ENCODE peak calls at places on chromosomes 11 and 22, in six cellular contexts. Z is CD8-positive, alpha-beta T cell; F is thoracic aorta; A is lower leg skin; Y is spleen; C is fibroblast of mammary gland. M is an unnamed sample.

GRCh38 chr22:20792966-20793332 is 19.0 kb downstream of the SERPIND1 start:
- DNase-seq in Z (no peak), Y (no peak), C (no peak), A (no peak), F (no peak), M (no peak)

GRCh38 chr11:58006940-58007339 is 16.7 kb upstream of the OR9Q1 start:
- DNase-seq in Y (no peak), A (no peak), C (peak; percentile 63), F (no peak), Z (no peak), M (peak; percentile 26)

GRCh38 chr11:69022268-69022667 is 9.2 kb upstream of the MRGPRF start:
- DNase-seq in Z (no peak), A (no peak), Y (no peak), C (peak; percentile 50), F (no peak), M (no peak)

GRCh38 chr11:35106595-35106994 is 32.4 kb upstream of the CD44 start:
- DNase-seq in A (no peak), Z (no peak), Y (no peak), F (no peak), C (no peak), M (no peak)

GRCh38 chr11:116913000-116913399 is 75.6 kb upstream of the APOA1 start:
- DNase-seq in C (peak; percentile 90), A (no peak), F (no peak), Z (no peak), Y (no peak), M (peak; percentile 49)

GRCh38 chr11:67584205-67584880 is 731 bp downstream of the GSTP1 start:
- DNase-seq in A (peak; percentile 83), Y (peak; percentile 91), C (peak; percentile 55), F (no peak), Z (peak; percentile 30), M (no peak)

GRCh38 chr22:39994566-39995345 is at the start of gene FAM83F:
- DNase-seq in Y (peak; percentile 77), C (no peak), F (no peak), A (no peak), Z (peak; percentile 25), M (no peak)

GRCh38 chr11:36463781-36464180 is 46.3 kb downstream of the TRAF6 start:
- DNase-seq in Z (no peak), A (no peak), C (no peak), F (no peak), Y (no peak), M (no peak)

GRCh38 chr22:39299829-39300178 is 19.6 kb downstream of the RPL3 start:
- DNase-seq in A (no peak), F (no peak), Y (no peak), C (no peak), Z (no peak), M (no peak)

GRCh38 chr11:106087815-106088435 is 10.5 kb downstream of the AASDHPPT start:
- DNase-seq in Z (peak; percentile 46), Y (no peak), A (peak; percentile 16), F (no peak), C (peak; percentile 70), M (no peak)

GRCh38 chr11:28835790-28836189 is 727.6 kb downstream of the METTL15 start:
- DNase-seq in Y (no peak), A (no peak), F (no peak), C (peak; percentile 49), Z (no peak), M (no peak)

GRCh38 chr22:49095366-49095765 is 732.3 kb downstream of the BRD1 start:
- DNase-seq in Z (no peak), A (no peak), F (no peak), C (no peak), Y (peak; percentile 60), M (no peak)

DNA sequence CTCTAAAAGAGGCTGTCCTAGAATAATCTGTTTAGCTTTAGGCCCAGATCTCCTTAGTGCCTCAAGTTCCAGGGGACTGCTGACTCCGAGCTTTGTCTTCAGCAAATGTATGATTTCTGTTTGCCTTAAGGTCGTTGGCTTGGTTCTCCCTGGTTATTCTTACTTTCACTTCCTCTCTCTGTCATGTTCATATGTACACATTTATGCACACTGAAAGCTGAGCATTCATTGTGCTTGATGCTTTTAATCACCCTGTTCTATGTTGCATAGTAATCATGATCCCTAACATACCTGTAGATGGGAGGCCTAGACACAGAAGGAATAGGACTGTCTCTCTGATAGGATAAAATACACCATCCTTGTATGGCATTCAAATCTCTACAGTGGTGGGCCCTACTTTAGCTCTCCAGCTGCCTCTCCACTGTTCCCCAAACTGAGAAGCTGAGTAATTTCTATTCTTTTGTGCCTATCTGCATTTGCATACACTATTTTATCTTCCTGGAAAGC is 7.2 kb downstream of the PPFIBP2 start:
- DNase-seq in Z (no peak), C (no peak), F (no peak), Y (no peak), A (no peak), M (no peak)
- H3K4me3 ChIP-seq in Z (no peak overlapping the region), C (no peak overlapping the region), F (no peak overlapping the region), Y (no peak overlapping the region), A (no peak overlapping the region), M (no peak overlapping the region)

DNA sequence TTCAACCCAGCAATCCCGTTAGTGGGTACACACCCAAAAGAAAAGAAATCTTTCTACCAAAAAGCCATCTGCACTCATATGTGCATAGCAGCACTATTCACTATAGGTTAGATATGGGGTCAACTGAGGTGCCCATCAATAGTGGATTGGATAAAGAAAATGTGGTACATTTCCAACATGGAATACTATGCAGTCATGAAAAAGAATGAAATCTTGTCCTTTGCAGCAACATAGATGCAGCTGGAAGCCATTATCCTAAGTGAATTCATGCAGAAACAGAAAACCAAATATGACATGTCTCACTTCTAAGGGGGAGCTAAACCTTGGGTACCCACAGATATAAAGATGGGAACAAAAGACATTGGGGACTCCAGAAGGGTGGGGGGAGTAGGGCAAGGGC is 1.9 kb upstream of the ARHGAP8 start:
- DNase-seq in F (no peak), Y (no peak), C (no peak), A (no peak), Z (no peak), M (no peak)
- H3K4me3 ChIP-seq in F (no peak overlapping the region), Y (no peak overlapping the region), C (no peak overlapping the region), A (no peak overlapping the region), Z (no peak overlapping the region), M (no peak overlapping the region)

GRCh38 chr11:75166791-75167190 is 15.9 kb downstream of the SLCO2B1 start:
- DNase-seq in A (no peak), Y (no peak), C (no peak), F (no peak), Z (no peak), M (no peak)

GRCh38 chr11:75167617-75168016 is 16.7 kb downstream of the SLCO2B1 start:
- DNase-seq in Z (no peak), A (no peak), F (no peak), Y (no peak), C (no peak), M (no peak)

GRCh38 chr11:75170463-75171201 is 19.7 kb downstream of the SLCO2B1 start:
- DNase-seq in A (no peak), F (no peak), Z (no peak), Y (no peak), C (no peak), M (no peak)

GRCh38 chr11:75165721-75166120 is 14.8 kb downstream of the SLCO2B1 start:
- DNase-seq in A (no peak), C (no peak), F (no peak), Y (no peak), Z (no peak), M (no peak)

GRCh38 chr11:75169101-75169885 is 18.4 kb downstream of the SLCO2B1 start:
- DNase-seq in F (no peak), Y (no peak), Z (no peak), C (no peak), A (no peak), M (no peak)
- H3K4me3 ChIP-seq in F (no peak overlapping the region), Y (no peak overlapping the region), Z (no peak overlapping the region), C (no peak overlapping the region), A (no peak overlapping the region), M (no peak overlapping the region)

GRCh38 chr11:128716231-128716630 is 22.4 kb downstream of the FLI1 start:
- DNase-seq in Z (no peak), F (no peak), C (no peak), Y (no peak), A (no peak), M (no peak)
- H3K4me3 ChIP-seq in Z (peak overlapping the region; percentile 14), F (peak overlapping the region; percentile 58), C (no peak overlapping the region), Y (no peak overlapping the region), A (no peak overlapping the region), M (peak overlapping the region; percentile 11)